ENCODE peak calls at places on chromosomes 2 and 18, in eight cellular contexts. V, S, L, E, D, A, Q and U are unnamed samples.
A peak's percentile ranks its signal among the peaks of the same experiment; 100 is the strongest.

GRCh38 chr2:86238354-86238753 is 39.1 kb downstream of the MRPL35 start:
- DNase-seq in V (no peak), S (no peak), L (peak; percentile 41), E (peak; percentile 8), D (no peak), A (no peak), Q (peak; percentile 76), U (no peak)

GRCh38 chr2:232438951-232439757 is 16.8 kb upstream of the ALPI start:
- DNase-seq in V (peak; percentile 60), S (peak; percentile 44), L (peak; percentile 28), E (peak; percentile 29), D (peak; percentile 53), A (peak; percentile 23), Q (no peak), U (peak; percentile 80)

GRCh38 chr2:237603718-237604362 is 13.3 kb upstream of the RAB17 start:
- DNase-seq in V (no peak), S (no peak), L (peak; percentile 43), E (peak; percentile 45), D (no peak), A (peak; percentile 85), Q (peak; percentile 66), U (no peak)

GRCh38 chr2:73214120-73215035 is at the start of gene SMYD5:
- DNase-seq in V (peak; percentile 83), S (peak; percentile 90), L (peak; percentile 92), E (peak; percentile 92), D (peak; percentile 94), A (peak; percentile 93), Q (peak; percentile 96), U (peak; percentile 72)

GRCh38 chr2:18432999-18433398 is 127.5 kb downstream of the RDH14 start:
- DNase-seq in V (no peak), S (no peak), L (no peak), E (no peak), D (no peak), A (peak; percentile 60), Q (no peak), U (no peak)

GRCh38 chr18:76212958-76213357 is 282.1 kb downstream of the ZNF516 start:
- DNase-seq in V (no peak), S (no peak), L (no peak), E (no peak), D (no peak), A (no peak), Q (no peak), U (no peak)

GRCh38 chr2:102055346-102055975 is 63.7 kb downstream of the IL1R2 start:
- DNase-seq in V (no peak), S (no peak), L (no peak), E (no peak), D (no peak), A (peak; percentile 63), Q (no peak), U (no peak)

GRCh38 chr18:49647496-49648168 is 85.8 kb downstream of the LIPG start:
- DNase-seq in V (no peak), S (no peak), L (no peak), E (no peak), D (peak; percentile 33), A (peak; percentile 28), Q (no peak), U (no peak)

GRCh38 chr2:63698825-63699548 is 110.2 kb downstream of the MDH1 start:
- DNase-seq in V (peak; percentile 52), S (peak; percentile 93), L (no peak), E (no peak), D (no peak), A (peak; percentile 92), Q (peak; percentile 51), U (peak; percentile 35)

GRCh38 chr2:164839914-164840457 is 1.6 kb downstream of the COBLL1 start:
- DNase-seq in V (no peak), S (no peak), L (no peak), E (no peak), D (no peak), A (peak; percentile 25), Q (no peak), U (no peak)

GRCh38 chr2:155727097-155727906 is 605.2 kb downstream of the NR4A2 start:
- DNase-seq in V (no peak), S (no peak), L (no peak), E (no peak), D (no peak), A (no peak), Q (no peak), U (peak; percentile 89)